ENCODE peak calls at places on chromosomes 11 and 22, in seven cellular contexts. S is H1, V is neural progenitor cell, O is PC-3, M is HCT116, Z is A673, K is mammary epithelial cell. H is an unnamed sample.

GRCh38 chr11:115911656-115912055 is 407.4 kb upstream of the CADM1 start:
- DNase-seq in V (peak), S (no peak), M (no peak), Z (peak), O (no peak), K (no peak), H (no peak)

GRCh38 chr22:31279821-31280496 is 12.3 kb downstream of the PIK3IP1 start:
- DNase-seq in Z (no peak), V (no peak), S (no peak), M (no peak), O (no peak), K (peak), H (no peak)

GRCh38 chr11:2576116-2576515 is 123.7 kb downstream of the KCNQ1OT1 start:
- DNase-seq in Z (no peak), S (no peak), V (no peak), M (no peak), O (no peak), K (no peak), H (no peak)

GRCh38 chr11:58434217-58434616 is 6.3 kb upstream of the OR5B2 start:
- DNase-seq in K (no peak), S (no peak), Z (no peak), O (no peak), V (no peak), M (no peak), H (no peak)

GRCh38 chr11:44631831-44632230 is 66.4 kb downstream of the CD82 start:
- DNase-seq in O (no peak), S (no peak), K (no peak), Z (no peak), M (no peak), V (no peak), H (no peak)

GRCh38 chr11:120385110-120385509 is 48.9 kb downstream of the ARHGEF12 start:
- DNase-seq in V (peak), S (no peak), K (no peak), M (no peak), Z (no peak), O (no peak), H (peak)

GRCh38 chr11:109960831-109961230 is 132.4 kb upstream of the ZC3H12C start:
- DNase-seq in M (no peak), V (peak), K (peak), Z (no peak), O (no peak), S (no peak), H (peak)

GRCh38 chr11:128496684-128497056 is 90.7 kb downstream of the ETS1 start:
- DNase-seq in V (no peak), K (no peak), Z (no peak), M (no peak), O (peak), S (no peak), H (no peak)

GRCh38 chr11:1876361-1877063 is 15.2 kb downstream of the PRR33 start:
- DNase-seq in K (no peak), S (peak), V (peak), M (no peak), O (peak), Z (peak), H (peak)

GRCh38 chr11:70471254-70471653 is 72.9 kb downstream of the CTTN start:
- DNase-seq in V (peak), M (peak), K (no peak), Z (peak), O (peak), S (peak), H (peak)

DNA sequence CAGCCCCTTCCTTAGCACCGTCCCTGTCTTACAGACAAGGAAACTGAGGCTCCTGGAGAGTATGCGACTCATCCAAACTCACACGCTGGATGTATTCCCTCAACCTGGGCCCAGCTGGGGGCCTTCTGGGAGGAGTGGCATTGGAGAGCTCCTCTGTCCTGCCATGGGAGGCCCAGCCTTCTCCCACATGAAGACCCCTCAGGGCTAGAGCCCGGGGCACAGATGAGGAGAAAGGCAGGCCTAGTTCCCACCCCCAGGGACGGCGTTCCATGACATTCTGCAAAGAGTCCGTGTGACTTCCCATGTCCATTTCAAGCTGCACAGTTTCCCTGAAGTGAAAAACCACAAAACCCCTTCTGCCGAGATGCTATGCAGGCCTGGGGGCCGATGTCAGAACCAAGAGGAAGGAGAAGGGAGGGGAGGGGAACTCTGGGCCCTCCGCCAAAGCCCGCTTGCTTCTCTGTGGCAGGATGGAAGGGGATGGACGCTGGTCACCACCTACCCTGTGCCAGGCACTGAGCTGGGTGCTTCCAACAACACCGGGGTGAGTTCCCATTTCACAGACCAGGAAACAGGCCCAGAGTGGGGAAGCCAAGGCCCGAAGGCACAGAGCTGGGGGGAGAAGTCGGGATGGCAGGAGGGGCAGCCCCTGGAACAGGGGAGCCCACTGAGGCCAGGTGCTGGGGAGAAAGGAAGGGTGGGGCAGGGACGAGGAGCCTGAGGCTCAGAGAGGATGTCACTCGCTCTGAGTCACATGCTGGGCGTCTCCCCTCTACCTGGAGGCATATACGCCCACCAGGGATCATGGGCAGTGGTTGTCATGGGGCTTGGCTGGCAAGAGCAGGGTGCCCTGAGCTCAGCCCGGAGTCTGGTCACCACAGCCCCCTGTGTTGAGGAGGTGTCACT is 15.7 kb downstream of the RAC2 start:
- DNase-seq in S (no peak), V (no peak), Z (no peak), O (peak), M (peak), K (peak), H (peak)
- H3K4me3 ChIP-seq in S (no peak), V (no peak), Z (no peak), O (no peak), M (peak), K (no peak), H (no peak)

GRCh38 chr22:40009231-40009769 is 14.5 kb downstream of the FAM83F start:
- DNase-seq in O (peak), K (peak), M (no peak), Z (no peak), V (peak), S (no peak), H (peak)

GRCh38 chr22:40010752-40011145 is 16.0 kb downstream of the FAM83F start:
- DNase-seq in Z (no peak), O (no peak), K (no peak), V (no peak), M (no peak), S (no peak), H (no peak)

GRCh38 chr22:40007826-40008710 is 13.3 kb downstream of the FAM83F start:
- DNase-seq in K (no peak), O (no peak), Z (no peak), M (no peak), S (no peak), V (no peak), H (no peak)

GRCh38 chr22:40008726-40009125 is 14.0 kb downstream of the FAM83F start:
- DNase-seq in V (no peak), M (no peak), O (peak), Z (no peak), S (no peak), K (peak), H (peak)

DNA sequence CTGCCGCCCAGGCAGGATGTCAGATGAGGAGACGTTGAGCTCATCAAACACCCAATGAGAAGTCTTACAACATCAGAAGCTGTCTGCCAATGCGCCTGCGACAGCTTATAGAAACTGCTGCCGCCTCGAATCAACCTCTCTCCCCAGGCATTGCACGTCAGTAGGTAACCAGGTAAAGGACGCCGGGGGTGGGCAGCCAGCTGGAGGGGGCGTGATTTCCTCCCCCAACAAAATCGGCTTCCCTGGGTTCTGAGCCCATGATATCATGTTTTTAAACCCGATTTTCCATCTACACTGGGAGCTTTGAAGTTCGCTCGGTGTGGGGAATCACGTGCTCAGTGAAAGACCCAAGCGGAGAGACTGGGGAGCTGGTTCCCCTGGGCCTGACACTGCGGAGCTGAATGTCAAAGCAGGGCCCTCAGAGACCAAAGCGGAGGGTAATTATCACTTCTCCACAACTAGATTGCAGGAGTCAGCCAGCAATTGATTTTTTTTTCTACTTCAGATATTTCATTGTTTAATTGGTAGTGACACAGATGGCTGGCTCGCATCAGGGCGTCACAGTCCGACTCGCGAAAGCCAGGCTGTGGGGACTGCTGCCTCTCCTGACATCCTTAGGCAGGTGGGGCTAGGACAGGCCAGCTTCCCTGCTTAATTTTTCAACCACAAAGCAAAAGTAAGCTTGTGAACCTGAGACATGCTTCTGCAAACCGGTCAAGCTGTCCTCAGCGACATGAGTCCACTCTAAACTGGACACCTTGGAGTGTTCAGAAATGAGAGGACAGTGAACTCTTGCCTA is 15.4 kb downstream of the FAM83F start:
- DNase-seq in V (no peak), O (no peak), M (no peak), Z (no peak), K (no peak), S (no peak), H (no peak)
- TF ChIP-seq EZH2 in V (no peak), O (no peak), M (no peak), Z (no peak), K (no peak), S (no peak), H (peak)

GRCh38 chr11:130428692-130429681 is 578 bp upstream of the ADAMTS8 start:
- DNase-seq in V (peak), O (no peak), K (no peak), M (no peak), S (no peak), Z (no peak), H (peak)
- TF ChIP-seq CTCF in V (no peak), O (peak), K (no peak), M (no peak), S (peak), Z (no peak), H (no peak)

GRCh38 chr11:10158461-10158860 is 135.6 kb downstream of the SBF2 start:
- DNase-seq in S (no peak), M (no peak), Z (no peak), V (no peak), O (peak), K (peak), H (peak)
- H3K4me3 ChIP-seq in S (no peak), M (no peak), Z (no peak), V (no peak), O (no peak), K (no peak), H (no peak)

GRCh38 chr22:49961601-49962011 is 1.0 kb downstream of the PIM3 start:
- DNase-seq in O (no peak), K (no peak), V (peak), Z (peak), M (no peak), S (no peak), H (no peak)

GRCh38 chr22:49962012-49962750 is 1.6 kb downstream of the PIM3 start:
- DNase-seq in V (peak), M (no peak), K (peak), O (peak), Z (peak), S (no peak), H (peak)

GRCh38 chr22:49964136-49964492 is 3.5 kb downstream of the PIM3 start:
- DNase-seq in S (no peak), K (no peak), V (no peak), O (no peak), Z (no peak), M (no peak), H (no peak)

GRCh38 chr22:49963647-49964026 is 3.1 kb downstream of the PIM3 start:
- DNase-seq in K (no peak), O (no peak), V (no peak), S (no peak), M (no peak), Z (no peak), H (no peak)

GRCh38 chr22:49962751-49963646 is 2.4 kb downstream of the PIM3 start:
- DNase-seq in K (no peak), V (no peak), S (no peak), M (no peak), Z (no peak), O (no peak), H (no peak)
- TF ChIP-seq EZH2 in K (no peak), V (no peak), S (no peak), M (no peak), Z (no peak), O (no peak), H (no peak)

GRCh38 chr22:50219800-50220602 is 19.2 kb downstream of the SELENOO start:
- DNase-seq in O (no peak), S (no peak), M (no peak), Z (no peak), V (no peak), K (no peak), H (no peak)

GRCh38 chr22:50220603-50221409 is 20.0 kb downstream of the SELENOO start:
- DNase-seq in K (no peak), M (no peak), O (no peak), V (no peak), Z (no peak), S (no peak), H (no peak)

GRCh38 chr22:50224071-50224470 is 20.8 kb downstream of the TUBGCP6 start:
- DNase-seq in V (no peak), Z (no peak), S (no peak), O (no peak), M (no peak), K (no peak), H (no peak)

GRCh38 chr22:50222508-50222907 is 21.7 kb downstream of the SELENOO start:
- DNase-seq in V (no peak), S (no peak), M (no peak), O (no peak), Z (no peak), K (no peak), H (no peak)

DNA sequence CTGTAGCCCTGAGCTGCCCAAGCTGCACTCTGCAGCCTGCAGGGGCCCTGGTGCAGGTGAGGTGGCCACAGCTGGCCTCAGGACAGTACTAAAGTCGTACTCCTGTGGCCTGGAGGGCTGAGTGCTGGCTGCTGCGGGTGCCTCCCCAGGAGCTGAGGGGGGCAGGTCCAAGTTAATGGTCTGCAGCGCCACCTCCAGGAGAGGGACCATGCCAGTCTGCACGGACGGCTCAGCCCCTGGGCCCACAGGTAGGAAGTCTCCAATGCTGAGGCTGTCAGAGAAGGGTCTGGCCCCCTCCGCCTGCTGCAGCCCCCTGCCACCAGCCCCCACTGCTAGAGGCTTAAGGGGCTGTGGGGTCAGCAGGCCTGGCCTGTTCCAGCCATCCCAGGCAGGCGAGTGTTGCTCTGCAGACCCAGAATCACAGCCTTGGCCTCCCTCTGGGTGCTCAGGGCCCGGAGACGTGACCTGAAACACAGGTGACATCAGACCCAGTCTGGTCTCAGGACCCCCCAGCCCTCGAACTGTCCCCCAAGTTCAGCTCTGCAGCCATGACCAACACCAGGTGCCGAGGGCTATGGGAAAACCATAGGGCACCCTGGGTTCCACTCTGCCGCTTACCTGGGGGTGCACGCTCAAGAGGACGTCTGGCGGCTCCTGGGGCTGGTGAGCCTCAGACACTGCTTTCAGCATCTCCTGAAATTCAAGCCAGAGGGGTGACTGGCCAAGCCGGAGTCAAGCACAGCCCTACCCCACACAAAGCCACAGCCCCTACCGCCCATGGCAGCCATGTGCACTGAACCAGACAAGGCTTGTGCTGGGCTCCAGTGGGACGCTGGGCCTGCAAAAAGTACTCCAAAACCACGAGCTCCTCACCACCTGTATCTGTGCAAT is 20.8 kb downstream of the SELENOO start:
- DNase-seq in Z (no peak), K (no peak), O (no peak), M (no peak), V (no peak), S (no peak), H (no peak)
- TF ChIP-seq CTCF in Z (peak), K (no peak), O (no peak), M (no peak), V (no peak), S (peak), H (no peak)

H was measured in fibroblast of lung.